ENCODE peak calls at places on chromosomes 1 and 21, in ten cellular contexts. L, B, S, F, Z, A, O, T, G and J are unnamed samples.

GRCh38 chr1:65399003-65399402 is 21.5 kb upstream of the LEPR start:
- DNase-seq in L (no peak), B (no peak), S (no peak), F (no peak), Z (no peak), A (no peak), O (no peak), T (no peak), G (no peak), J (no peak)

GRCh38 chr1:38424677-38425076 is 378.1 kb upstream of the POU3F1 start:
- DNase-seq in L (no peak), B (no peak), S (no peak), F (no peak), Z (no peak), A (no peak), O (no peak), T (no peak), G (no peak), J (peak; percentile 68)

GRCh38 chr1:21320410-21321107 is 30.3 kb upstream of the ECE1 start:
- DNase-seq in L (no peak), B (no peak), S (no peak), F (peak; percentile 25), Z (no peak), A (no peak), O (no peak), T (no peak), G (no peak), J (no peak)

GRCh38 chr1:210684466-210685294 is 356.0 kb downstream of the HHAT start:
- DNase-seq in L (no peak), B (no peak), S (no peak), F (no peak), Z (no peak), A (no peak), O (no peak), T (no peak), G (no peak), J (no peak)

GRCh38 chr1:45722809-45723208 is 27.6 kb downstream of the IPP start:
- DNase-seq in L (no peak), B (no peak), S (no peak), F (peak; percentile 4), Z (peak; percentile 7), A (no peak), O (no peak), T (no peak), G (peak; percentile 50), J (no peak)

GRCh38 chr1:56532359-56532696 is 47.0 kb downstream of the PLPP3 start:
- DNase-seq in L (no peak), B (no peak), S (no peak), F (no peak), Z (no peak), A (no peak), O (no peak), T (no peak), G (no peak), J (no peak)

GRCh38 chr1:76944942-76945341 is 77.7 kb downstream of the ST6GALNAC5 start:
- DNase-seq in L (no peak), B (no peak), S (no peak), F (peak; percentile 53), Z (no peak), A (no peak), O (no peak), T (no peak), G (no peak), J (no peak)

GRCh38 chr1:165257969-165258459 is 98.5 kb downstream of the LMX1A start:
- DNase-seq in L (peak; percentile 82), B (peak; percentile 30), S (no peak), F (no peak), Z (peak; percentile 53), A (peak; percentile 59), O (peak; percentile 65), T (peak; percentile 74), G (peak; percentile 36), J (peak; percentile 96)

GRCh38 chr1:195831789-195832188 is 776.5 kb downstream of the KCNT2 start:
- DNase-seq in L (no peak), B (no peak), S (no peak), F (no peak), Z (no peak), A (no peak), O (no peak), T (no peak), G (no peak), J (no peak)

GRCh38 chr1:167472729-167473529 is 45.4 kb downstream of the CD247 start:
- DNase-seq in L (no peak), B (no peak), S (no peak), F (no peak), Z (no peak), A (no peak), O (no peak), T (no peak), G (no peak), J (no peak)

GRCh38 chr1:219293440-219293839 is 119.8 kb downstream of the LYPLAL1 start:
- DNase-seq in L (no peak), B (no peak), S (no peak), F (no peak), Z (no peak), A (no peak), O (no peak), T (no peak), G (peak; percentile 83), J (no peak)
- TF ChIP-seq CTCF in L (no peak), B (no peak), S (no peak), F (no peak), Z (no peak), A (no peak), O (no peak), T (no peak), G (no peak), J (no peak)

DNA sequence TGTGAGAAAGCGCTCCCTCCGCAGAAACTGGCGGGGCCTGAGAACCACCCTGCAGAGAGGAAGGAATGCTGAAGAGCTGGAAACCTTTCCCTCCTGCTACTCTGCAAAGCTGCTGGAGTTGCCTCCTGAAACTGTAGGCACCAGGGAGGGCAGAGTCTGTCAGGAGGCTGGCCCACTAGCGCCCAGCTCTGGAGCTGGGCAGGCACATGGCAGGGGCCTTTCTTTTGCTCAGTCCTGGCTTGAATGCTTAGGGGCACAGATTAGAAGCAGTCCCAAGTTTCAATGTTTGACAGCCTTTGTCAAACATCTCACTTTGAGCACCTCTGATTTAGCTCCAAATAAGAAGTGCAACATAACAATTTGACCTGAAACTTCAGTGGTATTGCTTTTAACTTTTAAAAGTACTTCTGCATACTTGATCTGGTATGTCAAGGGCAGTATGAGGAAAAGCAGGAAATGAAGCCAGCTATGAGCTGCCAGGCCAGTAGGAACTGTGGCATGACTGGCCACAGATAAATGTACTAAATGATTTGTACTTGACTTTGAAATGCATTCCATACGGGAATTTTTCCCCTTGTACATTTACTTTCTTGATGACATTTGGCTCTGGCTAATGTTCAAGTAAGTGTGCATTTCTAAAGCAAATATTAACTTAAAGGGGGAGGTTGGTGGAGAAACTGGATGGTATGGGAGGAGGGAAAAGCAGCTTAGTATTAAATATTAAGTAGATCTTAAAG is 7.2 kb downstream of the C1orf116 start:
- DNase-seq in L (no peak), B (no peak), S (no peak), F (peak; percentile 73), Z (no peak), A (no peak), O (no peak), T (no peak), G (peak; percentile 13), J (peak; percentile 83)
- H3K4me1 ChIP-seq in L (peaks cover 59% of the 10 kb centered on the region), B (no peaks in the 10 kb centered on the region), S (peaks cover 7% of the 10 kb centered on the region), F (peaks cover 53% of the 10 kb centered on the region), Z (peaks cover 60% of the 10 kb centered on the region), A (peaks cover 60% of the 10 kb centered on the region), O (peaks cover 31% of the 10 kb centered on the region), T (peaks cover 48% of the 10 kb centered on the region), G (peaks cover 7% of the 10 kb centered on the region), J (peaks cover 20% of the 10 kb centered on the region)

GRCh38 chr1:58783993-58784757 is at the start of gene JUN:
- DNase-seq in L (peak; percentile 100), B (peak; percentile 100), S (peak; percentile 100), F (peak; percentile 98), Z (peak; percentile 99), A (peak; percentile 99), O (peak; percentile 100), T (peak; percentile 99), G (peak; percentile 100), J (peak; percentile 99)

GRCh38 chr1:58786927-58787245 is 3.0 kb upstream of the JUN start:
- DNase-seq in L (no peak), B (no peak), S (no peak), F (no peak), Z (no peak), A (no peak), O (no peak), T (no peak), G (no peak), J (no peak)

GRCh38 chr1:58784758-58785423 is 1.0 kb upstream of the JUN start:
- DNase-seq in L (peak; percentile 89), B (peak; percentile 89), S (peak; percentile 90), F (peak; percentile 90), Z (peak; percentile 87), A (peak; percentile 86), O (peak; percentile 89), T (peak; percentile 89), G (peak; percentile 94), J (peak; percentile 90)

GRCh38 chr1:58786184-58786926 is 2.5 kb upstream of the JUN start:
- DNase-seq in L (no peak), B (no peak), S (no peak), F (peak; percentile 51), Z (no peak), A (no peak), O (no peak), T (no peak), G (peak; percentile 80), J (no peak)

DNA sequence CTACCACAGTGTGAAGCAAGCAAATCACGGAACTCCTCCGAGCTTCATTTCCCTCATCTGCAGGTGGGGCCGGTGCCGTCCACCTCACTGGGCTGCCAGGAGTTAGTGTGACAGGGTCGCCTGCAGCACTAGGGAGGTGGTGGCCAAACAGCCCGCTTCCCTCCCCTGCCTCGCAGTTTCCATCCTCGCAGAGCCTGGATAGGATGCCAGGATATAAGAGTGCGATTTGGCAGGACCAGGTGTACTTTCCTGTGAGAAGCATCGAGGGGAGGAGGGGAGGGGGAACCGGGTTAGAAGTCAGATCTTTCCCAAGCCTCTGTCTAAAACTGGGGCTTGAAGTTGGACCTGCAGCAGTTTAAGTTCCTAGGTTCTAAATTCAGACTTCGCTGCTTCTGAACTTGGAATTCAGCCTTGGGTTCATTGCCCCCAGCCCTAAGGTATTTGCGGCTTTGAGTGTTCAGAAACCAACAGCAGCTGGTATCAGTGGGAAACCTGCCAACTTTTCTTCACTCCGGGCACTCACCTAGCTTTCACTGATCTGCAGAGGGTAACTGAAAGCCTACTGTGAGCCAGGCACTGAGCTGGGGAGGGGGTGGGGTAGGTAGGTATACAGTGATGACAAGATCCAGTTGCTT is 1.7 kb upstream of the JUN start:
- DNase-seq in L (peak; percentile 68), B (no peak), S (no peak), F (peak; percentile 60), Z (peak; percentile 95), A (no peak), O (peak; percentile 59), T (peak; percentile 75), G (peak; percentile 63), J (peak; percentile 85)
- TF ChIP-seq CTCF in L (no peak), B (no peak), S (no peak), F (no peak), Z (no peak), A (no peak), O (peak; percentile 4), T (no peak), G (no peak), J (peak; percentile 3)

DNA sequence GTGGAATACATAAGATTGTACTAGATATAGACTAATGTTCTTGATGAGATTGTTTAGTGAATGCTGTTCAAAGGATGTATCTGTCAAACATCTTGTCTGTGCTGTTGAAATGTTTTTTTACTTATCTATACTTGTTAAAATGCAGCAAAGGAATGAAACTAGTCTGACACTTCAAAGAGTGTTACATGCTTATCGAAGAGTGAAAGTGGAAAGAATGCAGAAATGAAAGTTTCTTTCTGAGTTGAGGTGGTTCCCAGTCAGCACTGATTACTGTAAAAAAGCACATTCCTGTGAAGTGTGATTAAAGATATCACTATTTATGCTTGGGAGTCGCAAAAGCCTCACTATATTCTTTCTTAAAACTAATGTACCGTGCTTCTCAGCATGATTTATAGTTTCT is 1225.2 kb downstream of the NCAM2 start:
- DNase-seq in L (no peak), B (no peak), S (no peak), F (no peak), Z (peak; percentile 17), A (no peak), O (no peak), T (no peak), G (no peak), J (no peak)
- H3K4me1 ChIP-seq in L (no peaks in the 10 kb centered on the region), B (no peaks in the 10 kb centered on the region), S (no peaks in the 10 kb centered on the region), F (no peaks in the 10 kb centered on the region), Z (peaks cover 3% of the 10 kb centered on the region), A (no peaks in the 10 kb centered on the region), O (no peaks in the 10 kb centered on the region), T (no peaks in the 10 kb centered on the region), G (no peaks in the 10 kb centered on the region), J (no peaks in the 10 kb centered on the region)